ENCODE peak calls at places on chromosome 9, in ten cellular contexts. One of them, this sample, is unnamed.

GRCh38 chr9:137459601-137460362 is 648 bp upstream of the NSMF start:
- DNase-seq in neuronal stem cell: no peak
- DNase-seq in Peyer's patch: no peak
- DNase-seq in BE2C: no peak
- DNase-seq in endodermal cell: no peak
- DNase-seq in endothelial cell of umbilical vein: no peak
- DNase-seq in kidney epithelial cell: no peak
- DNase-seq in mammary epithelial cell: no peak
- DNase-seq in body of pancreas: no peak
- DNase-seq in tibial nerve: no peak
- DNase-seq in this sample: no peak

GRCh38 chr9:7451062-7451461 is 348.5 kb downstream of the DMAC1 start:
- DNase-seq in mammary epithelial cell: no peak
- DNase-seq in tibial nerve: no peak
- DNase-seq in body of pancreas: no peak
- DNase-seq in endothelial cell of umbilical vein: no peak
- DNase-seq in endodermal cell: no peak
- DNase-seq in BE2C: no peak
- DNase-seq in Peyer's patch: no peak
- DNase-seq in kidney epithelial cell: no peak
- DNase-seq in neuronal stem cell: no peak
- DNase-seq in this sample: no peak

GRCh38 chr9:106921341-106921899 is 58.5 kb downstream of the ZNF462 start:
- DNase-seq in Peyer's patch: no peak
- DNase-seq in tibial nerve: no peak
- DNase-seq in kidney epithelial cell: peak; percentile 32
- DNase-seq in endodermal cell: peak; percentile 60
- DNase-seq in mammary epithelial cell: no peak
- DNase-seq in BE2C: peak; percentile 51
- DNase-seq in neuronal stem cell: peak; percentile 5
- DNase-seq in body of pancreas: peak; percentile 26
- DNase-seq in endothelial cell of umbilical vein: peak; percentile 25
- DNase-seq in this sample: no peak

GRCh38 chr9:137396227-137396626 is 26.7 kb downstream of the EXD3 start:
- DNase-seq in neuronal stem cell: no peak
- DNase-seq in body of pancreas: no peak
- DNase-seq in tibial nerve: no peak
- DNase-seq in endothelial cell of umbilical vein: no peak
- DNase-seq in Peyer's patch: no peak
- DNase-seq in endodermal cell: no peak
- DNase-seq in kidney epithelial cell: no peak
- DNase-seq in BE2C: no peak
- DNase-seq in mammary epithelial cell: peak; percentile 17
- DNase-seq in this sample: no peak

GRCh38 chr9:8725635-8726034 is 926.1 kb upstream of the DMAC1 start:
- DNase-seq in body of pancreas: no peak
- DNase-seq in Peyer's patch: no peak
- DNase-seq in BE2C: no peak
- DNase-seq in endodermal cell: no peak
- DNase-seq in neuronal stem cell: no peak
- DNase-seq in endothelial cell of umbilical vein: no peak
- DNase-seq in tibial nerve: no peak
- DNase-seq in mammary epithelial cell: no peak
- DNase-seq in kidney epithelial cell: no peak
- DNase-seq in this sample: no peak

GRCh38 chr9:3857673-3858072 is 331.9 kb upstream of the RFX3 start:
- DNase-seq in endothelial cell of umbilical vein: no peak
- DNase-seq in neuronal stem cell: no peak
- DNase-seq in BE2C: no peak
- DNase-seq in endodermal cell: no peak
- DNase-seq in body of pancreas: no peak
- DNase-seq in Peyer's patch: no peak
- DNase-seq in tibial nerve: no peak
- DNase-seq in mammary epithelial cell: peak; percentile 86
- DNase-seq in kidney epithelial cell: no peak
- DNase-seq in this sample: no peak

GRCh38 chr9:12696931-12697622 is 3.9 kb downstream of the TYRP1 start:
- DNase-seq in endothelial cell of umbilical vein: no peak
- DNase-seq in endodermal cell: no peak
- DNase-seq in body of pancreas: no peak
- DNase-seq in BE2C: no peak
- DNase-seq in neuronal stem cell: no peak
- DNase-seq in Peyer's patch: no peak
- DNase-seq in tibial nerve: no peak
- DNase-seq in kidney epithelial cell: no peak
- DNase-seq in mammary epithelial cell: no peak
- DNase-seq in this sample: no peak

GRCh38 chr9:100011062-100011681 is 87.6 kb downstream of the ERP44 start:
- DNase-seq in endothelial cell of umbilical vein: peak; percentile 62
- DNase-seq in kidney epithelial cell: no peak
- DNase-seq in BE2C: peak; percentile 57
- DNase-seq in endodermal cell: peak; percentile 60
- DNase-seq in mammary epithelial cell: peak; percentile 29
- DNase-seq in body of pancreas: peak; percentile 33
- DNase-seq in Peyer's patch: no peak
- DNase-seq in tibial nerve: no peak
- DNase-seq in neuronal stem cell: peak; percentile 51
- DNase-seq in this sample: peak; percentile 9

GRCh38 chr9:6410653-6411052 is 2.3 kb upstream of the UHRF2 start:
- DNase-seq in mammary epithelial cell: no peak
- DNase-seq in body of pancreas: no peak
- DNase-seq in kidney epithelial cell: no peak
- DNase-seq in Peyer's patch: no peak
- DNase-seq in endothelial cell of umbilical vein: no peak
- DNase-seq in endodermal cell: no peak
- DNase-seq in neuronal stem cell: no peak
- DNase-seq in tibial nerve: no peak
- DNase-seq in BE2C: no peak
- DNase-seq in this sample: no peak

GRCh38 chr9:93962561-93963440 is 7.6 kb upstream of the BARX1 start:
- DNase-seq in kidney epithelial cell: peak; percentile 29
- DNase-seq in neuronal stem cell: peak; percentile 81
- DNase-seq in mammary epithelial cell: peak; percentile 61
- DNase-seq in BE2C: peak; percentile 74
- DNase-seq in tibial nerve: peak; percentile 63
- DNase-seq in Peyer's patch: peak; percentile 77
- DNase-seq in endothelial cell of umbilical vein: peak; percentile 87
- DNase-seq in endodermal cell: peak; percentile 89
- DNase-seq in body of pancreas: peak; percentile 88
- DNase-seq in this sample: peak; percentile 48

DNA sequence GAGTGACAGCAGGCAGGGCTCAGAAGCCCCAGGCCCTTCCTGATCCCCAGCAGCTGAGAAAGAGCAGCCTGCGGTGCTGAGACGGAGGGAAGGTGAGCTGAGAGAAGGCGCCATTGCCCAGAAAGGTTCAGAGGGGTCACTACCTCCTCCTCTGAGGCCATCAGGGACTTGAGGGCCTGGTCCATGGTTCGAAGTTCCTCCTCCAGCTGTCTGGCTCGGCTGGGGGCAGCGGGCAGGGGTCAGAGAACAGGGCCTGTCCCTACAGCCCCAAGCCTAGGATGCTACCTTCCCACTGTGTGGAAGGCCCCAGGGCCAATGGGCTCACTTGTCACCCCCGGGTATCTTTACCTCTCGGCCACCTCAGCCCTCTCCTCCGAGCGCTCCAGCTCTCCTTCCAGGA is 4.8 kb downstream of the TPM2 start:
- DNase-seq in neuronal stem cell: no peak
- DNase-seq in Peyer's patch: no peak
- DNase-seq in mammary epithelial cell: no peak
- DNase-seq in body of pancreas: no peak
- DNase-seq in endothelial cell of umbilical vein: no peak
- DNase-seq in endodermal cell: no peak
- DNase-seq in kidney epithelial cell: no peak
- DNase-seq in BE2C: no peak
- DNase-seq in tibial nerve: no peak
- DNase-seq in this sample: no peak
- H3K4me3 ChIP-seq in neuronal stem cell: no peak overlapping the region
- H3K4me3 ChIP-seq in Peyer's patch: no peak overlapping the region
- H3K4me3 ChIP-seq in mammary epithelial cell: no peak overlapping the region
- H3K4me3 ChIP-seq in body of pancreas: no peak overlapping the region
- H3K4me3 ChIP-seq in endothelial cell of umbilical vein: no peak overlapping the region
- H3K4me3 ChIP-seq in endodermal cell: no peak overlapping the region
- H3K4me3 ChIP-seq in kidney epithelial cell: no peak overlapping the region
- H3K4me3 ChIP-seq in BE2C: no peak overlapping the region
- H3K4me3 ChIP-seq in tibial nerve: no peak overlapping the region
- H3K4me3 ChIP-seq in this sample: no peak overlapping the region

GRCh38 chr9:85344901-85345300 is 396.9 kb downstream of the AGTPBP1 start:
- DNase-seq in mammary epithelial cell: peak; percentile 53
- DNase-seq in body of pancreas: no peak
- DNase-seq in Peyer's patch: no peak
- DNase-seq in kidney epithelial cell: peak; percentile 47
- DNase-seq in tibial nerve: no peak
- DNase-seq in neuronal stem cell: no peak
- DNase-seq in endodermal cell: no peak
- DNase-seq in endothelial cell of umbilical vein: no peak
- DNase-seq in BE2C: no peak
- DNase-seq in this sample: no peak

DNA sequence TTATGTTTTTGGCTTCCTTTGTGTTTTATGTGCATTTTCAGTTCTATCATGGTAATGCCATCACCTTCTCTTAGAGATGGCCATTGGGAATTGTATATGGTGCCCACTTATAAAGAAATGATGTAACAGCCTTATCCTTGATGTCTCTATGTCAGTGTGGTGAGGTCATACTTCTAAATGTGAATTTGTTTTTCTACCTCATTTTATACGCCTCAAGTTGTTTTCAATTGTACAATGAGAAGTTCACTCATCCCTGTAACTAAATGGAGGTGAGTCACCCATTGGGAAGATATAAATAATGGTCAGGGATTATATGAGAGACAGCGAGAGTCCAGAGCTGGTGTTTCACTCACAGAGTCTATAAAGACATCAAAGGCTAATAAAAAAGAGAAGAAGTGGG is 402.4 kb downstream of the AGTPBP1 start:
- DNase-seq in endodermal cell: no peak
- DNase-seq in tibial nerve: no peak
- DNase-seq in body of pancreas: no peak
- DNase-seq in endothelial cell of umbilical vein: no peak
- DNase-seq in Peyer's patch: no peak
- DNase-seq in mammary epithelial cell: no peak
- DNase-seq in kidney epithelial cell: peak; percentile 47
- DNase-seq in BE2C: no peak
- DNase-seq in neuronal stem cell: no peak
- DNase-seq in this sample: no peak
- H3K27me3 ChIP-seq in endodermal cell: no peaks in the 10 kb centered on the region
- H3K27me3 ChIP-seq in tibial nerve: no peaks in the 10 kb centered on the region
- H3K27me3 ChIP-seq in body of pancreas: no peaks in the 10 kb centered on the region
- H3K27me3 ChIP-seq in endothelial cell of umbilical vein: no peaks in the 10 kb centered on the region
- H3K27me3 ChIP-seq in Peyer's patch: no peaks in the 10 kb centered on the region
- H3K27me3 ChIP-seq in mammary epithelial cell: no peaks in the 10 kb centered on the region
- H3K27me3 ChIP-seq in kidney epithelial cell: no peaks in the 10 kb centered on the region
- H3K27me3 ChIP-seq in BE2C: peaks cover 17% of the 10 kb centered on the region
- H3K27me3 ChIP-seq in neuronal stem cell: no peaks in the 10 kb centered on the region
- H3K27me3 ChIP-seq in this sample: no peaks in the 10 kb centered on the region

GRCh38 chr9:706606-707451 is 134.7 kb upstream of the DMRT1 start:
- DNase-seq in neuronal stem cell: peak; percentile 31
- DNase-seq in endothelial cell of umbilical vein: peak; percentile 68
- DNase-seq in tibial nerve: peak; percentile 52
- DNase-seq in BE2C: peak; percentile 8
- DNase-seq in body of pancreas: peak; percentile 72
- DNase-seq in mammary epithelial cell: peak; percentile 83
- DNase-seq in kidney epithelial cell: no peak
- DNase-seq in Peyer's patch: peak; percentile 61
- DNase-seq in endodermal cell: peak; percentile 84
- DNase-seq in this sample: no peak

GRCh38 chr9:708182-708555 is 133.3 kb upstream of the DMRT1 start:
- DNase-seq in endodermal cell: no peak
- DNase-seq in BE2C: no peak
- DNase-seq in tibial nerve: no peak
- DNase-seq in neuronal stem cell: no peak
- DNase-seq in endothelial cell of umbilical vein: no peak
- DNase-seq in kidney epithelial cell: no peak
- DNase-seq in Peyer's patch: no peak
- DNase-seq in mammary epithelial cell: no peak
- DNase-seq in body of pancreas: peak; percentile 38
- DNase-seq in this sample: no peak

GRCh38 chr9:706073-706472 is 135.4 kb upstream of the DMRT1 start:
- DNase-seq in BE2C: no peak
- DNase-seq in neuronal stem cell: no peak
- DNase-seq in mammary epithelial cell: no peak
- DNase-seq in endothelial cell of umbilical vein: no peak
- DNase-seq in kidney epithelial cell: no peak
- DNase-seq in Peyer's patch: no peak
- DNase-seq in body of pancreas: no peak
- DNase-seq in endodermal cell: no peak
- DNase-seq in tibial nerve: no peak
- DNase-seq in this sample: no peak

GRCh38 chr9:710951-711745 is 130.3 kb upstream of the DMRT1 start:
- DNase-seq in endothelial cell of umbilical vein: no peak
- DNase-seq in mammary epithelial cell: no peak
- DNase-seq in body of pancreas: no peak
- DNase-seq in neuronal stem cell: no peak
- DNase-seq in BE2C: no peak
- DNase-seq in tibial nerve: no peak
- DNase-seq in Peyer's patch: no peak
- DNase-seq in kidney epithelial cell: no peak
- DNase-seq in endodermal cell: no peak
- DNase-seq in this sample: no peak

DNA sequence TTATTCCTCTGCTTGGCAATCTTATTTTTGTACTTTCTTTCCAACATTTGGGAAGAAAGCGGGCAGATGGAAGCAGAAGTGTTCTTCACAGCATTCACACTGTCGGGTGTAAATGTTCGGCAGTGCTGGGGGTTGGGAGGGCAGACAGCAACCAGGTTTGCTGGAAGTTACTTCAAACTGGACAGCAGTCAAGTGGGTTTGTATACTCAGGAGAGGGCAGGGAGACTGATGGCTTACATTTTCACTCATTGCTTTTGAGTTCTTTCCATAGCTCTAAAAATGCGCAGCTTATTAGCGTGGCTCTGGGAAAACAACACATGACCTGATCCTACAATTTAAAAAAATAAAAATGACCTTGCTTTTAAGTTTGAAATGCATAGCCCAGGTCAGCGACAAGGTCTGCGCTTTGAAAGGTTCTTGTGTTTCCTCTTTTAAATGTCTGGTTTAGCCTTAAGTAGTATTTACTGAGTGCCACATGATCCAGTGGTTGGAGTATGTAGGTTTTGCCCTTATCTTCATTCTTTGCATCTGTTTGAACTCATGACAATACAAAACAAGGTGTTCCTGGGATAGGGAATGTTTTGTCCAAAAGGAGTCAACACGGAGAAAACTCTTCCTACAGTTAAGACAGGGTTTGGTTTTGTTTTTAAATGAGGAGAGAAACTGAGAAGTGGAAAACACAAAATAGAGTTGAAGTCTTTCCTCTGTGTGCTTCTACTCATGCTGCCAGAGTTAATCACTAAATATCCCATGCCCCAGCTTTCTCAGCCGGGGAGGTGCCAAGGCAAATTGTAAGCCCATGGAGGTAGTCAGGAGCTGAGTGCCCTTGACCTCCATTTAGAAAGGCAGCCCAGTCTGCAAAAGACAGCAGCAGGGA is 132.7 kb upstream of the DMRT1 start:
- DNase-seq in endothelial cell of umbilical vein: peak; percentile 72
- DNase-seq in neuronal stem cell: no peak
- DNase-seq in mammary epithelial cell: no peak
- DNase-seq in body of pancreas: peak; percentile 52
- DNase-seq in kidney epithelial cell: no peak
- DNase-seq in tibial nerve: no peak
- DNase-seq in Peyer's patch: no peak
- DNase-seq in BE2C: no peak
- DNase-seq in endodermal cell: no peak
- DNase-seq in this sample: no peak
- H3K4me3 ChIP-seq in endothelial cell of umbilical vein: peak overlapping the region; percentile 48
- H3K4me3 ChIP-seq in neuronal stem cell: no peak overlapping the region
- H3K4me3 ChIP-seq in mammary epithelial cell: peak overlapping the region; percentile 31
- H3K4me3 ChIP-seq in body of pancreas: no peak overlapping the region
- H3K4me3 ChIP-seq in kidney epithelial cell: no peak overlapping the region
- H3K4me3 ChIP-seq in tibial nerve: no peak overlapping the region
- H3K4me3 ChIP-seq in Peyer's patch: peak overlapping the region; percentile 41
- H3K4me3 ChIP-seq in BE2C: no peak overlapping the region
- H3K4me3 ChIP-seq in endodermal cell: no peak overlapping the region
- H3K4me3 ChIP-seq in this sample: no peak overlapping the region

GRCh38 chr9:134536101-134536900 is 105.3 kb upstream of the COL5A1 start:
- DNase-seq in endothelial cell of umbilical vein: no peak
- DNase-seq in mammary epithelial cell: peak; percentile 14
- DNase-seq in Peyer's patch: peak; percentile 48
- DNase-seq in body of pancreas: no peak
- DNase-seq in tibial nerve: no peak
- DNase-seq in kidney epithelial cell: peak; percentile 45
- DNase-seq in BE2C: no peak
- DNase-seq in endodermal cell: no peak
- DNase-seq in neuronal stem cell: no peak
- DNase-seq in this sample: no peak
- H3K27me3 ChIP-seq in endothelial cell of umbilical vein: peaks cover 2% of the 10 kb centered on the region
- H3K27me3 ChIP-seq in mammary epithelial cell: no peaks in the 10 kb centered on the region
- H3K27me3 ChIP-seq in Peyer's patch: no peaks in the 10 kb centered on the region
- H3K27me3 ChIP-seq in body of pancreas: no peaks in the 10 kb centered on the region
- H3K27me3 ChIP-seq in tibial nerve: no peaks in the 10 kb centered on the region
- H3K27me3 ChIP-seq in kidney epithelial cell: peaks cover 4% of the 10 kb centered on the region
- H3K27me3 ChIP-seq in BE2C: no peaks in the 10 kb centered on the region
- H3K27me3 ChIP-seq in endodermal cell: no peaks in the 10 kb centered on the region
- H3K27me3 ChIP-seq in neuronal stem cell: no peaks in the 10 kb centered on the region
- H3K27me3 ChIP-seq in this sample: no peaks in the 10 kb centered on the region

This sample was measured in effector memory CD4-positive, alpha-beta T cell.